ENCODE peak calls at places on chromosomes 4 and X, in four cellular contexts. G is body of pancreas, A is testis, B is mucosa of descending colon. W is an unnamed sample. For H3K9me3, the result is how much of the 10 kb centered on the place peaks cover.

GRCh38 chrX:2230457-2230856 is 270.3 kb downstream of the DHRSX start:
- DNase-seq in B (no peak), G (no peak), A (no peak), W (no peak)

GRCh38 chr4:104395219-104395618 is 99.5 kb downstream of the CXXC4 start:
- DNase-seq in A (no peak), G (no peak), B (no peak), W (no peak)

GRCh38 chrX:129984196-129984962 is 1.9 kb downstream of the BCORL1 start:
- DNase-seq in G (peak), A (peak), B (peak), W (no peak)

GRCh38 chr4:7769936-7770674 is 169.6 kb downstream of the AFAP1 start:
- DNase-seq in B (no peak), A (peak), G (no peak), W (peak)

GRCh38 chr4:37415845-37416369 is 171.4 kb downstream of the NWD2 start:
- DNase-seq in G (no peak), A (no peak), B (no peak), W (peak)

GRCh38 chrX:15848576-15848975 is 6.0 kb downstream of the AP1S2 start:
- DNase-seq in A (no peak), G (no peak), B (no peak), W (no peak)

GRCh38 chr4:120156115-120156718 is 89.6 kb upstream of the MAD2L1 start:
- DNase-seq in A (peak), G (peak), B (no peak), W (peak)

GRCh38 chr4:7313361-7313811 is 121.0 kb downstream of the SORCS2 start:
- DNase-seq in B (peak), A (peak), G (no peak), W (no peak)

GRCh38 chrX:69285881-69286545 is 120.8 kb upstream of the PJA1 start:
- DNase-seq in B (peak), G (peak), A (peak), W (peak)

GRCh38 chr4:141248029-141248428 is 27.3 kb downstream of the ZNF330 start:
- DNase-seq in B (no peak), A (no peak), G (no peak), W (no peak)

GRCh38 chr4:74446193-74446868 is 1.4 kb downstream of the AREG start:
- DNase-seq in B (no peak), A (no peak), G (no peak), W (peak)

GRCh38 chrX:49958727-49959126 is 36.3 kb downstream of the CLCN5 start:
- DNase-seq in B (no peak), G (no peak), A (no peak), W (no peak)

GRCh38 chr4:59062970-59063369 is 1952.8 kb upstream of the IGFBP7 start:
- DNase-seq in B (no peak), A (no peak), G (no peak), W (no peak)

GRCh38 chr4:159498371-159499115 is 395.7 kb downstream of the RAPGEF2 start:
- DNase-seq in G (peak), B (no peak), A (no peak), W (no peak)

GRCh38 chr4:156751486-156751885 is 220.1 kb downstream of the PDGFC start:
- DNase-seq in B (no peak), A (no peak), G (no peak), W (no peak)

GRCh38 chr4:81919238-81919637 is 447.5 kb upstream of the RASGEF1B start:
- DNase-seq in A (no peak), G (no peak), B (no peak), W (peak)

GRCh38 chr4:186981161-186981560 is 257.5 kb upstream of the FAT1 start:
- DNase-seq in B (no peak), A (no peak), G (no peak), W (no peak)

GRCh38 chr4:140150886-140151699 is 2.9 kb downstream of the MAML3 start:
- DNase-seq in A (peak), B (peak), G (peak), W (peak)

GRCh38 chrX:148723551-148723950 is 223.1 kb downstream of the AFF2 start:
- DNase-seq in G (no peak), B (no peak), A (no peak), W (no peak)

GRCh38 chr4:76802546-76803021 is 95.4 kb downstream of the SOWAHB start:
- DNase-seq in A (no peak), G (no peak), B (no peak), W (peak)

GRCh38 chr4:85964298-85964697 is 395.6 kb downstream of the MAPK10 start:
- DNase-seq in A (no peak), G (no peak), B (no peak), W (no peak)

GRCh38 chr4:184267206-184267608 is 49.5 kb upstream of the ENPP6 start:
- DNase-seq in B (no peak), A (no peak), G (no peak), W (no peak)

GRCh38 chr4:75634951-75635350 is 4.6 kb upstream of the CDKL2 start:
- DNase-seq in B (no peak), G (no peak), A (no peak), W (no peak)

GRCh38 chr4:41678086-41678485 is 70.4 kb downstream of the PHOX2B start:
- DNase-seq in B (no peak), G (no peak), A (no peak), W (peak)

GRCh38 chr4:13876151-13876550 is 248.6 kb upstream of the BOD1L1 start:
- DNase-seq in B (no peak), G (no peak), A (no peak), W (no peak)

GRCh38 chr4:38160487-38161207 is 200.4 kb downstream of the PTTG2 start:
- DNase-seq in A (no peak), G (peak), B (no peak), W (no peak)

GRCh38 chr4:19636451-19636850 is 615.3 kb upstream of the SLIT2 start:
- DNase-seq in B (no peak), G (no peak), A (no peak), W (no peak)

GRCh38 chr4:92387459-92388069 is 83.8 kb downstream of the GRID2 start:
- DNase-seq in G (peak), B (no peak), A (peak), W (peak)

GRCh38 chrX:68196939-68197791 is 236.1 kb downstream of the OPHN1 start:
- DNase-seq in A (peak), B (no peak), G (peak), W (peak)

GRCh38 chr4:173264245-173264959 is 69.8 kb downstream of the HMGB2 start:
- DNase-seq in A (peak), B (peak), G (peak), W (peak)

GRCh38 chr4:141107927-141108326 is 25.3 kb downstream of the RNF150 start:
- DNase-seq in A (no peak), B (no peak), G (no peak), W (peak)

GRCh38 chr4:115361781-115362180 is 248.4 kb upstream of the NDST4 start:
- DNase-seq in B (no peak), G (no peak), A (no peak), W (no peak)

GRCh38 chrX:21943460-21944135 is 3.1 kb downstream of the SMS start:
- DNase-seq in B (no peak), A (no peak), G (no peak), W (peak)

GRCh38 chr4:138935-139334 is 14.6 kb downstream of the ZNF718 start:
- DNase-seq in G (no peak), B (no peak), A (no peak), W (no peak)
- H3K9me3 ChIP-seq in G (under half), B (half or more), A (under half), W (under half)

GRCh38 chr4:100189820-100190642 is at the start of gene DDIT4L:
- DNase-seq in G (peak), B (no peak), A (peak), W (peak)
- H3K4me3 ChIP-seq in G (peak), B (no peak), A (peak), W (peak)

DNA sequence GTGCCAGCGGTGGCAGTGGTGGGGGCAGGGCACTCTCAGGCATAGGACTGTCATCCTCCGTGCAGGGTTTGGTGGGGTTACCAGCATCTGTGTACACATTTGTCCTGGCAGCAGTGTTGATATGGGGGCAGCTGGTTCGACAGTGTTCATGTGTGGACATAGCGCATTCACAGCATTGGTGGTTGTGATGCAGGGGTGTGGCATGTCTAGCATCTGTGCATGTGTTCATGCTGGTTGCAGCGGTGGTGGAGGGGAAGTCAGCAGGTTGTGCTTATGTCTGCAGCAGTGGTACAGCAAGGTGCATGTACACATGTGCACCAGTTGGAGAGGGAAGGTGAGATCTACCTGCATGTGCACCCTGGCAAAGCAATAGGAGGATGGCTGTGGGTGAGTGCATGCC is 75.3 kb upstream of the ZXDB start:
- DNase-seq in G (no peak), A (no peak), B (peak), W (no peak)
- H3K9me3 ChIP-seq in G (under half), A (under half), B (under half), W (under half)

GRCh38 chr4:146649232-146649631 is 10.5 kb downstream of the POU4F2 start:
- DNase-seq in A (no peak), G (no peak), B (no peak), W (no peak)
- H3K4me3 ChIP-seq in A (no peak), G (no peak), B (no peak), W (no peak)

DNA sequence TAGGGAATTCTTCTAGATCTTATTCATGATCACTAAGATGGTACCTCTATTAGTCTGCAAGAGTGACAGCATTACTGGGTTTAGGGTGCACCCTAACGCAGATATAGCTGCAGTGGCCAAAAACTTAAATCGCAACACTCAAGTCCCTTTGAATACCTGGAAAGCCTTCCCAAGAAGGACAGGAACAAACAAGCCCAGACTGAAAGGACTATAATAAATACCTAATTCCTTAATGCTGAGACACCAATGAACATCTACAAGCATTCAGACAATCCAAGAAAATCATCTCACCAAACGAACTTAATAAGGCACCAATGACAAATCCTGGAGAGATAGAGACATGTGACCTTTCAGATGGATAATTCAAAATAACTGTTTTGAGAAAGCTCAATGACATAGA is 74.9 kb upstream of the PDHA2 start:
- DNase-seq in A (no peak), B (no peak), G (no peak), W (no peak)
- H3K9me3 ChIP-seq in A (under half), B (under half), G (under half), W (under half)